ENCODE peak calls at places on chromosomes 7 and 10, in four cellular contexts. G, Q, N and V are unnamed samples.
A peak's percentile ranks its signal among the peaks of the same experiment; 100 is the strongest.

GRCh38 chr10:81288544-81288943 is 586.5 kb upstream of the NRG3 start:
- DNase-seq in G (no peak), Q (no peak), N (no peak), V (no peak)

GRCh38 chr10:12350167-12350872 is 973 bp downstream of the CAMK1D start:
- DNase-seq in G (peak; percentile 45), Q (peak; percentile 45), N (no peak), V (peak; percentile 82)

GRCh38 chr7:47337531-47337930 is 244.4 kb downstream of the TNS3 start:
- DNase-seq in G (peak; percentile 55), Q (no peak), N (no peak), V (peak; percentile 94)

GRCh38 chr7:156676263-156676662 is 35.7 kb downstream of the RNF32 start:
- DNase-seq in G (no peak), Q (no peak), N (no peak), V (no peak)

GRCh38 chr10:78656397-78656796 is 412.4 kb upstream of the ZMIZ1 start:
- DNase-seq in G (no peak), Q (no peak), N (no peak), V (no peak)

GRCh38 chr7:46545790-46546189 is 624.7 kb upstream of the IGFBP3 start:
- DNase-seq in G (no peak), Q (peak; percentile 83), N (no peak), V (peak; percentile 83)

GRCh38 chr10:124035928-124036558 is 57.4 kb downstream of the CHST15 start:
- DNase-seq in G (no peak), Q (no peak), N (no peak), V (no peak)

GRCh38 chr7:154767194-154767593 is 235.7 kb downstream of the PAXIP1 start:
- DNase-seq in G (peak; percentile 47), Q (no peak), N (no peak), V (peak; percentile 33)

GRCh38 chr7:111223802-111224253 is 132.9 kb downstream of the LRRN3 start:
- DNase-seq in G (no peak), Q (no peak), N (no peak), V (no peak)

GRCh38 chr10:50988792-50989191 is 85.5 kb upstream of the PRKG1 start:
- DNase-seq in G (no peak), Q (peak; percentile 53), N (no peak), V (peak; percentile 14)

GRCh38 chr10:119505588-119506315 is 36.8 kb downstream of the RGS10 start:
- DNase-seq in G (no peak), Q (no peak), N (no peak), V (no peak)

GRCh38 chr7:30304177-30304884 is 19.9 kb downstream of the ZNRF2 start:
- DNase-seq in G (no peak), Q (no peak), N (no peak), V (no peak)

GRCh38 chr7:30302656-30303311 is 18.4 kb downstream of the ZNRF2 start:
- DNase-seq in G (no peak), Q (no peak), N (no peak), V (no peak)

GRCh38 chr7:30301751-30302150 is 17.4 kb downstream of the ZNRF2 start:
- DNase-seq in G (no peak), Q (no peak), N (no peak), V (no peak)

GRCh38 chr7:30306977-30307376 is 22.6 kb downstream of the ZNRF2 start:
- DNase-seq in G (no peak), Q (no peak), N (no peak), V (peak; percentile 33)

DNA sequence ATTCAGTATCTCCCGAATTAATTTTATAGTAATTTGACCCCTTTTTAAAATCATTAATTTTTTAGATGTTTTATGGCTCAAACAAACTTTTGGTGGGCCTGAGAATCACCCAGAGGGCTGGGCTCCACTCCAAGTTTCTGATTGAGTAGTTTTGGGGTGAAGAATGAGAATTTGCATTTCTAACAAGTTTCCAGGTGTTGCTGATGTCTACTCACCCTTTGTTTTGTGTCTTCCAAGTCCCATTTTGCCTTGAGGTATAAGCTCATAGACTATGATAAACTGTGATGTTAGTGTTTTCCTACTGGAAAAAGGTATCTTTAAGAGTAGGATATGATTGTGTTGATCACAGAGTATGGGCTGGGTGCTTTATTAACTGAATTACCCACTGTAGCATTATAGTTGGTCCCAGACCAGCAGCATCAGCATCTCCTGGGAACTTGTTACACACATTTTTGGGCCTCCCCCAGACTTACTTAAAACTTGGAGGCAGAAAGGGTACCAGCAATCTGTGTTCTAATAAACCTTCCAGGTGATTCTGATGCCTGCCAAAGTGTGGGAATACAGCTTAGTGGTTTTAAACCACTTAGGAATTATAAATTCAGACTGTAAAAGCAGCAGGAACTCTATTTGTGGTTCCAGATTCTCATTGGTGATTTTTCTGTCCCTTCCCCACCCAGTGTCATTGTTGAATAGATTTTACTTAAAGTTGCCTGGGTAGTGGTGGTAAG is 19.1 kb downstream of the ZNRF2 start:
- DNase-seq in G (no peak), Q (no peak), N (no peak), V (no peak)
- H3K4ac ChIP-seq in G (no peak overlapping the region), Q (no peak overlapping the region), N (no peak overlapping the region), V (no peak overlapping the region)

GRCh38 chr10:71964669-71965515 is 697 bp downstream of the CHST3 start:
- DNase-seq in G (peak; percentile 54), Q (peak; percentile 76), N (no peak), V (peak; percentile 77)
- H3K23ac ChIP-seq in G (no peak overlapping the region), Q (peak overlapping the region; percentile 92), N (no peak overlapping the region), V (peak overlapping the region; percentile 100)

DNA sequence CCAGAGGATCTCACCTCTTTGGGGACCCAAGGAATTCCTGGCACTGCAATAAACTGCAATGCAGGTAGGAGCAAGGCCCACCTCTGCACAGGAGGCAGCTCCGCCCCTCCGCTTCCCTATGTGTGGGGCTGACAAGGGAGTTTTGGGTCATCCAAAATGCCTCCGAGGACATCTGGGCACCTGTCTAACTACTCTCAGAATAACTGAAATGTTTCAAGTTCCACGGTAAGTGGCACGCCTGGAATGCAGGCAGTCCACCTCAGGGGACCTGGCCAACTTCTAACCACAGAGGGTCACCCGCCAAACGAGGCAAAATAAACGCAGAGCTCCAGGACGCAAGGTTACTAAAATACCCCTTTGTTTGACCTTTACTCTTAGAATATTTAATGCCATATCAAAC is 102.5 kb downstream of the FGFR2 start:
- DNase-seq in G (no peak), Q (no peak), N (no peak), V (peak; percentile 22)
- H3K56ac ChIP-seq in G (no peak overlapping the region), Q (no peak overlapping the region), N (no peak overlapping the region), V (no peak overlapping the region)

GRCh38 chr10:132788180-132788830 is 2.4 kb upstream of the NKX6-2 start:
- DNase-seq in G (no peak), Q (peak; percentile 16), N (no peak), V (peak; percentile 41)

GRCh38 chr10:132790470-132790869 is 4.5 kb upstream of the NKX6-2 start:
- DNase-seq in G (no peak), Q (no peak), N (no peak), V (no peak)

GRCh38 chr10:132788831-132789219 is 2.9 kb upstream of the NKX6-2 start:
- DNase-seq in G (no peak), Q (no peak), N (no peak), V (peak; percentile 36)

GRCh38 chr10:132790934-132791829 is 5.2 kb upstream of the NKX6-2 start:
- DNase-seq in G (no peak), Q (no peak), N (no peak), V (no peak)

GRCh38 chr10:132789659-132790148 is 3.8 kb upstream of the NKX6-2 start:
- DNase-seq in G (no peak), Q (no peak), N (no peak), V (no peak)
- H3K4ac ChIP-seq in G (no peak overlapping the region), Q (no peak overlapping the region), N (no peak overlapping the region), V (no peak overlapping the region)

DNA sequence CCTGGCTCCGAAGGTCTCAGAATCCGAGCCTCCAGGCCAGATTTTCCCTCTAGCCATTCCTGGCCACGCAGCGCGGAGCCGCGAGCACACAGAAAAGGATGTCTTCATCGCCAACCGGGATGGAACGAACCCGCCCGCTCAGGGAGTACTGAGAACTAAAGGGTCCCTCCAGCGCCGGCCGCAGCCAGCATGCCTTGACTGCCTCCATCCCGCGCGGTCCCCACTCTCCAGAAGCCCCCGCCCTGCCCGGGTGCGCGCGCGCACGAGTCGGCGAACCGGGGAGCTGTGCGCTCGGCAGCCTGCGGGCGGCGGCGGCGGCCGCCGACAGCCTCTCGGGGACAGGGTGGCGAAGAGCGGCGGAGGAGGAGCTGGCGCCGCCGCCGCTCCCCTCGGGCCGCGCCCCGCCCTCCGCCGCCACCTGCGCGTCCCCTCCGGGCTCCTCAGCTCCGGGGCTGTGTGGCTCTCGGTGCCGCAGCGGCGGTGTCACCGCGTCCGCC is 640 bp upstream of the GALNT17 start:
- DNase-seq in G (peak; percentile 71), Q (no peak), N (no peak), V (peak; percentile 87)
- H3K23ac ChIP-seq in G (no peak overlapping the region), Q (no peak overlapping the region), N (no peak overlapping the region), V (peak overlapping the region; percentile 57)

GRCh38 chr10:59126277-59126676 is 50.2 kb upstream of the PHYHIPL start:
- DNase-seq in G (no peak), Q (no peak), N (no peak), V (peak; percentile 11)
- H3K56ac ChIP-seq in G (no peak overlapping the region), Q (no peak overlapping the region), N (no peak overlapping the region), V (no peak overlapping the region)

GRCh38 chr10:76432274-76433012 is 1001.0 kb downstream of the LRMDA start:
- DNase-seq in G (no peak), Q (peak; percentile 74), N (no peak), V (peak; percentile 95)

GRCh38 chr10:76437011-76437410 is 1005.6 kb downstream of the LRMDA start:
- DNase-seq in G (no peak), Q (no peak), N (no peak), V (peak; percentile 74)

GRCh38 chr10:76433161-76434005 is 1002.0 kb downstream of the LRMDA start:
- DNase-seq in G (no peak), Q (no peak), N (no peak), V (peak; percentile 97)

GRCh38 chr10:76435154-76435553 is 1003.7 kb downstream of the LRMDA start:
- DNase-seq in G (no peak), Q (no peak), N (no peak), V (peak; percentile 60)

GRCh38 chr10:76436367-76436766 is 1004.9 kb downstream of the LRMDA start:
- DNase-seq in G (no peak), Q (no peak), N (no peak), V (no peak)
- H3K4ac ChIP-seq in G (no peak overlapping the region), Q (no peak overlapping the region), N (no peak overlapping the region), V (peak overlapping the region; percentile 58)

DNA sequence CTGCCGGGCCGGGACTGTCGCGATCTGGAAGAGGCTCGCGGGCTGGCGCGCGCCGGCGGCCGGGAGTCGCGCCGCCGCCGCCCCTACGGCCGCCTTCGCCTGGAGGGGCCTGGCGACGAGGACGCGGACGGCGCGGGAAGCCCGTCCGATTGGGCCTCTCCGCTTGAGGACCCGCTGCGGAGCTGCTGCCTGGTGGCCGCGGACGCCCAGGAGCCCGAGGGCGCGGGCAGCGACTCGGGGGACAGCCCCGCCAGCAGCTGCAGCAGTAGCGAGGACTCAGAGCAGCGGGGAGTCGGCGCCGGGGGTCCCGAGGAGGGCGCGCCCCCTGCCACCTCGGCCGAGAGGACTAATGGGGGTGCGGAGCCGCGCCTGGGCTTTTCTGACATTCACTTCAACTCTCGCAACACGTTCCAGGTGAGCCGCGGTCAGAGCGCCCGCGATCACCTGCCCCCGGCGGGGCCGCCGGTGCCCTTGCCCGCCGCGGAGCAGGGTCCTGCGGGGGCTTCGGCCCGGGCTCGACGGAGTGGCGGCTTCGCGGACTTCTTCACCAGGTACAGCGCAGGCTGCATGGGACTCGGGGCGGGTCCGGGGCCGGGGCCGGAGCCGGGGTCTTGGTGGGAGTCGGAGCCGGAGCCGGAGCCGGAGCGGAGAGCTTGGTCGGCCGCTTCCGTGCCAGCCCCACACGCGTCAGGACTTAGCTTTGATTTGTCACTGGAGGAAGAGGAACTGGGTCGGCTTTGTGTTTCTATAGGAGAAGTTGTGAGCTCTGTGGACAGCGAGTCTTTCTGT is 887 bp downstream of the TBC1D12 start:
- DNase-seq in G (peak; percentile 47), Q (peak; percentile 67), N (no peak), V (peak; percentile 66)
- H3K23ac ChIP-seq in G (no peak overlapping the region), Q (peak overlapping the region; percentile 14), N (no peak overlapping the region), V (no peak overlapping the region)